ENCODE peak calls at places on chromosomes 7 and 10, in five cellular contexts. F is Panc1, L is K562, S is HCT116, O is A549. W is an unnamed sample.

GRCh38 chr7:77353407-77353721 is 62.8 kb downstream of the GSAP start:
- DNase-seq in F (no peak), L (no peak), S (no peak), O (no peak), W (no peak)

GRCh38 chr10:44569193-44570091 is 184.5 kb upstream of the CXCL12 start:
- DNase-seq in S (no peak), F (no peak), O (no peak), L (no peak), W (no peak)

GRCh38 chr10:88934900-88935672 is 17.5 kb downstream of the ACTA2 start:
- DNase-seq in S (peak), O (peak), F (peak), L (peak), W (peak)

GRCh38 chr7:148344406-148344805 is 246.2 kb upstream of the C7orf33 start:
- DNase-seq in S (no peak), L (no peak), O (no peak), F (no peak), W (no peak)

GRCh38 chr10:99537381-99538286 is 4.9 kb downstream of the NKX2-3 start:
- DNase-seq in S (no peak), O (no peak), L (peak), F (no peak), W (peak)

GRCh38 chr7:28749673-28750072 is 208.5 kb downstream of the TRIL start:
- DNase-seq in S (no peak), F (no peak), L (no peak), O (no peak), W (no peak)

GRCh38 chr10:68598978-68599753 is 39.0 kb downstream of the TET1 start:
- DNase-seq in F (no peak), O (no peak), S (no peak), L (peak), W (peak)

GRCh38 chr7:132430466-132430862 is 145.8 kb downstream of the PLXNA4 start:
- DNase-seq in L (no peak), F (no peak), O (no peak), S (no peak), W (no peak)

GRCh38 chr7:101306307-101306706 is 15.3 kb downstream of the IFT22 start:
- DNase-seq in F (no peak), L (no peak), S (no peak), O (no peak), W (no peak)

GRCh38 chr10:86655596-86655995 is 1.2 kb downstream of the OPN4 start:
- DNase-seq in S (no peak), O (no peak), F (no peak), L (no peak), W (no peak)

GRCh38 chr10:13587367-13587766 is 602 bp downstream of the PRPF18 start:
- DNase-seq in S (no peak), O (no peak), L (peak), F (no peak), W (peak)

GRCh38 chr7:131011976-131012375 is 278.0 kb upstream of the KLF14 start:
- DNase-seq in S (no peak), O (peak), L (no peak), F (no peak), W (no peak)

GRCh38 chr10:78413294-78414055 is 379.8 kb downstream of the RPS24 start:
- DNase-seq in S (no peak), F (no peak), L (no peak), O (no peak), W (no peak)

GRCh38 chr10:54368984-54369383 is 432.0 kb downstream of the PCDH15 start:
- DNase-seq in F (no peak), L (no peak), O (no peak), S (no peak), W (peak)

GRCh38 chr10:34956756-34957155 is 133.4 kb downstream of the CUL2 start:
- DNase-seq in L (no peak), F (no peak), O (peak), S (no peak), W (no peak)

GRCh38 chr7:22718200-22718711 is 8.7 kb upstream of the IL6 start:
- DNase-seq in S (no peak), O (no peak), F (peak), L (no peak), W (no peak)

GRCh38 chr10:35335718-35336083 is 608 bp upstream of the CCNY start:
- DNase-seq in L (no peak), F (no peak), O (no peak), S (no peak), W (peak)

GRCh38 chr7:91407942-91408341 is 143.7 kb downstream of the FZD1 start:
- DNase-seq in S (no peak), L (no peak), F (no peak), O (no peak), W (no peak)

GRCh38 chr10:48708144-48708543 is 23.5 kb downstream of the WDFY4 start:
- DNase-seq in O (no peak), L (no peak), F (no peak), S (no peak), W (no peak)

GRCh38 chr7:16811555-16811954 is 6.8 kb upstream of the AGR2 start:
- DNase-seq in L (no peak), S (no peak), O (peak), F (no peak), W (no peak)

GRCh38 chr10:35005868-35006267 is 84.3 kb downstream of the CUL2 start:
- DNase-seq in F (peak), S (no peak), O (peak), L (no peak), W (no peak)

GRCh38 chr10:113131611-113132330 is 181.7 kb downstream of the TCF7L2 start:
- DNase-seq in L (no peak), S (no peak), F (no peak), O (no peak), W (no peak)

GRCh38 chr7:157906583-157906982 is 569.8 kb downstream of the DNAJB6 start:
- DNase-seq in L (no peak), O (no peak), S (no peak), F (no peak), W (no peak)
- TF ChIP-seq REST in L (no peak), O (no peak), S (no peak), F (no peak), W (no peak)

DNA sequence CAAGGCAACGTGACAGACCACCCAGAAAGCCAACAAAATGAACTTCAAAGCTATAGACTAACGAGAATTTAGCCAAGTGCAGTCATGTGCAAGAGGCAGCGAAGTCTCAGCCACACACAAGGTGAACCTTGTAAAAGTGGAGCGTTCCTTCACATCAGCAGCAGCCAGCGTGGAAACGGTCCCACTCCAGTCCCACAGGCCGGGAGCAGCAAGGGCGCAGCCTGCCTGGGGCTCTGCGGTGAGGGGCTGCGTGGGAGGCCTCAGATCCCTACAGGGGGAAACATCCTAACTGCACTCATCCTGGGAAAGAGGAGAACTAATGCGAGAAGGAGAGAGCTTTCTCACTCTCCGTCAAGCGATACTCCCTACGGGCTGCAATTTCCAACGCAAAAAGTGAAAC is 4.8 kb downstream of the STK32C start:
- DNase-seq in L (no peak), F (no peak), S (no peak), O (no peak), W (no peak)
- TF ChIP-seq REST in L (no peak), F (no peak), S (no peak), O (no peak), W (no peak)

GRCh38 chr10:132934953-132935352 is 7.4 kb downstream of the CFAP46 start:
- DNase-seq in S (no peak), L (no peak), F (no peak), O (no peak), W (no peak)

GRCh38 chr10:132932461-132933307 is 9.7 kb downstream of the CFAP46 start:
- DNase-seq in L (no peak), S (no peak), F (no peak), O (no peak), W (no peak)

GRCh38 chr10:132929953-132930640 is 12.3 kb downstream of the CFAP46 start:
- DNase-seq in F (no peak), S (no peak), L (no peak), O (no peak), W (no peak)

GRCh38 chr10:132931258-132931657 is 11.1 kb downstream of the CFAP46 start:
- DNase-seq in L (no peak), O (no peak), F (no peak), S (no peak), W (no peak)

DNA sequence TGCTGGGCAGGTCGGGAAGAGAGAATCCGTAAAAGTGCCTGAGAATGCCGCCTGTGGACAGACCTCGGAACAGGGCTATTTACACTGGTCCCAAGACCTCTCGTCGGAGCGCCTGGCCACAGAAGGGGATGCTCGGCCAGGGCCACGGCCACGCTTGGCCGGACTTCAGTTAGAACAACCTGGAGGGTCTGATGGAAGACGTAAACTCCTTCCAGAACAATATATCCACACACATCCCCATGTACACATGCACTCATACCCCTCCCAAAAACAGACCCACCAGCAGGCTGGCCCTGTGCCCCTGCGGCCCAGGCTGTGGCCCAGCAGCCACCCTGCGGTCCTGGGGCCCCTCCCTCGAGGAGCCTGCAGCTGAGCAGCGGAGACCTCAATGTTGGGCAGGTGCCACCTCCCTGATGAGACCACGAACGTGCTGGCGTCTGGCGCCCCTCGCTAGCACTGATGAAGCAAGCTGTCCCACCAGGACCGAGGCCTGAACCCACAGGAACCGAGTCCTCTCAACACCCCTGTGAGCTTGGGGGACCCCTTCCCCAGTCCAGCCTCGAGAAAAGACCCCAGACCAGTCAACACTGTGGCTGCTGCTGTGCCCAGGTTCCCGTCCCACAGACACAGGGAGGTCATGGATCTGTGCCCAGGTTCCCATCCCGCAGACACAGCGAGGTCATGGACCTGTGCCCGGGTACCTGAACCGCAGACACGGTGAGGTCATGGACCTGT is 8.9 kb downstream of the CFAP46 start:
- DNase-seq in L (no peak), O (no peak), S (no peak), F (no peak), W (no peak)
- TF ChIP-seq REST in L (no peak), O (no peak), S (no peak), F (no peak), W (no peak)

DNA sequence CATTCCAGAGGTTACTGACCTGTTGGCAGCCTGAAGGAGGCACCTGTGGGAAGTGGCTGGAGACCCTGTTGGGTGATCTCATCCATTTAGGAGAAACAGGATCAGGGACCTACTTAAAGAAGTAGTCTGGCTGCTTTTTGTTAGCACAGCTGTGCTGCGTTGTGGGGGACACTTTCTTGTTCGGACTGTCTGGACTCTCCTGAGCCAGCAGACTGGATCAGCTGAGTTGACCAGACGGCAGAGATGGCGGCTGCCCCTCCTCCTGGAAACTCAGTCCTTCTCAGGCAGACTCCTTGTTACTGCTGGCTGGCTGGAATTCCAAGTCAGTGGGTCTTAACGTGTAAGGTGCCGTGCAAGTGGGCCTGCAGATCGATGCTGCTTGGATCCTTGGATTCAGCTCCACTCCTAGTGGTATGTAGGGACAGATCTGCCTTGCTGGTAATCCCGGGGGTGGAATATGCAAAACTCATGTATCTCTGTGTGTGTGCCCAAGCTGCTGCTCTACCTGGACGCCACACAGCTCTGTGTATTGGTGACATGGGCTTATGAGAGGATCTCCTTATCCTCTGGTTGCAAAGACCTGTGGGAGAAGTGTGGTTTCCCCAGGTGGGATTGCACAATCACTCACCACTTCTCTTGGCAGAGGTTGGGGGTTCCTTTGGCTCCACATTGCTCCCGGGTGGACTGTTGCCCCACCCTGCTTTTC is 87.3 kb downstream of the CCSER2 start:
- DNase-seq in S (no peak), F (no peak), O (no peak), L (no peak), W (no peak)
- TF ChIP-seq REST in S (no peak), F (no peak), O (no peak), L (no peak), W (no peak)

GRCh38 chr7:50339990-50340500 is 35.5 kb downstream of the IKZF1 start:
- DNase-seq in S (no peak), O (no peak), F (no peak), L (peak), W (peak)
- TF ChIP-seq REST in S (no peak), O (no peak), F (no peak), L (no peak), W (no peak)

GRCh38 chr7:4834601-4835397 is 27.0 kb downstream of the PAPOLB start:
- DNase-seq in L (no peak), F (no peak), S (no peak), O (no peak), W (no peak)

GRCh38 chr7:4837041-4837813 is 24.6 kb downstream of the PAPOLB start:
- DNase-seq in S (no peak), F (no peak), O (no peak), L (no peak), W (no peak)

GRCh38 chr7:4837814-4838625 is 23.8 kb downstream of the PAPOLB start:
- DNase-seq in F (no peak), O (no peak), L (no peak), S (no peak), W (peak)

GRCh38 chr7:4835398-4836205 is 26.2 kb downstream of the PAPOLB start:
- DNase-seq in O (no peak), F (no peak), L (no peak), S (no peak), W (no peak)

DNA sequence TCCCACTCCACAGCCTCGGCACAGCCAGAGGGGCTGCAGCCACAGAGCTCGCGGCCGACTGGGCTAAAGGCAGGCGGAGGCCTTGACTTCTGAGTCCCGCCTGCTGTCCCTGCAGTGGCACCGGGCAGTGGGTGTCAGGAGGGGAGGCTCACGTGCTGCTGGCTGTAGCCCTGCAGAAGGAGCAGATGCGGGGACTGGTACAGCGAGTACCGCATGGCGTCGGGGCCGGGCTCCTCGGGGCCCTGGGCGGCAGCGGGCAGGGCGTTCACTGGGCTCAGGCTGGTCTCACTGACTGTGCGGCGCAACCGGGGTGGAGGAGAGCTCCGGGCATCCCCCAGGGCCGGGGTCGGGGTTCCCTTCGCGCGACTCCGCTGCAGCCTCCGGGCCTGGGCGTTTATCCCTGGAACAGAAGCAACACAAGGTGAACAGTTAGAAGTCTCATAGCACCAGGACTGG is 25.6 kb downstream of the PAPOLB start:
- DNase-seq in F (no peak), L (no peak), S (no peak), O (no peak), W (no peak)
- TF ChIP-seq REST in F (no peak), L (no peak), S (no peak), O (no peak), W (no peak)

DNA sequence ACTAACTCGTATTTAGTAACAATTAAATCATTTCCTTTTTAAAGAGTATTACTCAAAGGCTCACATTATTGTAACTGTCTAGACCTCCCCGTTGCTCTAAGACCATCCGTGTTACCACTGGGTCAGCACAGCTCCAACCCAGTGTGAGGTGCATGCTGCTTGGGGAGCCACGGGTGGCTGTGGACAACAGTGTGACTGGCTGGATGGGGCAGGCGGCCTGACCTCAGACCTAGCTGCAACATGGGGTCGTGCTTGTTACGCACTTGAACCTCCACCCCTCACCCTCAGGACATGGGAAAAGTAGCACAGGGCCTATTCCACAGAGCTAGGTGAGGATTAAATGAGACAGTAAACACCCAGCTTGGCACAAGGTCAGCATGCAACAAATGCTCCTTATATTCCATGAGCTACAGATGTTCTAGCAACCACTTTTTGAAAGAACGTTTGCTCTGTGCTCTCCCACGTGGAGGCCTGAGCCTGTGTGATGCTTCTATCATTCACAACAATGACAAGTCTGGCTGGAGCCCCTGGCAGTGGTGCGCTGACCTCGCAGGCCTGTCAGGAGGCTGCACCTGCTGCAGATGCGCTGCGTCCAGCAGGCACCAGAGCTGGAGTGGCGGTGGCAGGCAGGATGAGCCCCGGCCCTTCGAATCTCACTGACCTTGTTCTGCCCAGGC is 135.7 kb downstream of the PKD1L1 start:
- DNase-seq in S (no peak), L (no peak), O (no peak), F (no peak), W (no peak)
- TF ChIP-seq REST in S (no peak), L (no peak), O (no peak), F (no peak), W (no peak)

GRCh38 chr7:38932509-38933168 is 23.6 kb upstream of the VPS41 start:
- DNase-seq in L (peak), F (peak), S (peak), O (peak), W (peak)
- TF ChIP-seq REST in L (no peak), F (no peak), S (no peak), O (no peak), W (no peak)

GRCh38 chr10:33066558-33067236 is 108.7 kb upstream of the ITGB1 start:
- DNase-seq in S (no peak), F (no peak), L (no peak), O (peak), W (peak)
- TF ChIP-seq REST in S (no peak), F (no peak), L (no peak), O (no peak), W (no peak)

GRCh38 chr10:111233439-111233838 is 156.6 kb downstream of the ADRA2A start:
- DNase-seq in L (no peak), S (no peak), O (no peak), F (no peak), W (peak)
- TF ChIP-seq REST in L (no peak), S (peak), O (peak), F (peak), W (peak)

W was measured in GM23338.